ENCODE peak calls at places on chromosomes 4 and X, in six cellular contexts. Z, Q, X, C, D and J are unnamed samples. For H3K9me2, the result is how much of the 10 kb centered on the place peaks cover.

GRCh38 chr4:123811763-123812390 is 415.3 kb downstream of the SPRY1 start:
- DNase-seq in Z (no peak), Q (no peak), X (peak), C (no peak), D (peak), J (no peak)

GRCh38 chr4:40848251-40848650 is 98.5 kb downstream of the NSUN7 start:
- DNase-seq in Z (no peak), Q (no peak), X (no peak), C (no peak), D (no peak), J (no peak)

GRCh38 chr4:120733968-120734367 is 188.6 kb downstream of the PRDM5 start:
- DNase-seq in Z (no peak), Q (no peak), X (no peak), C (no peak), D (no peak), J (no peak)

GRCh38 chr4:2258091-2259035 is 3.5 kb downstream of the MXD4 start:
- DNase-seq in Z (no peak), Q (no peak), X (no peak), C (peak), D (no peak), J (no peak)

GRCh38 chrX:24506082-24506481 is 41.0 kb downstream of the PDK3 start:
- DNase-seq in Z (peak), Q (no peak), X (no peak), C (no peak), D (peak), J (no peak)

GRCh38 chr4:83644677-83645639 is 109.0 kb downstream of the GPAT3 start:
- DNase-seq in Z (peak), Q (peak), X (peak), C (peak), D (peak), J (peak)

GRCh38 chrX:138761380-138761779 is 49.9 kb upstream of the FGF13 start:
- DNase-seq in Z (no peak), Q (no peak), X (no peak), C (no peak), D (no peak), J (no peak)

GRCh38 chr4:146073517-146073916 is 102.0 kb upstream of the LSM6 start:
- DNase-seq in Z (no peak), Q (no peak), X (no peak), C (no peak), D (peak), J (no peak)

GRCh38 chrX:130592204-130592603 is 190.4 kb downstream of the RBMX2 start:
- DNase-seq in Z (no peak), Q (no peak), X (no peak), C (no peak), D (no peak), J (no peak)

GRCh38 chrX:38799995-38800394 is 1.3 kb upstream of the MID1IP1 start:
- DNase-seq in Z (no peak), Q (no peak), X (peak), C (no peak), D (no peak), J (no peak)

GRCh38 chr4:184409911-184410692 is 64.2 kb downstream of the IRF2 start:
- DNase-seq in Z (no peak), Q (peak), X (peak), C (no peak), D (no peak), J (no peak)

GRCh38 chr4:165970703-165971420 is 97.8 kb downstream of the TLL1 start:
- DNase-seq in Z (no peak), Q (no peak), X (no peak), C (no peak), D (no peak), J (no peak)

GRCh38 chr4:14771091-14771490 is 231.2 kb upstream of the CPEB2 start:
- DNase-seq in Z (no peak), Q (no peak), X (no peak), C (no peak), D (no peak), J (no peak)

GRCh38 chr4:126798214-126798613 is 834.5 kb upstream of the INTU start:
- DNase-seq in Z (no peak), Q (no peak), X (no peak), C (no peak), D (no peak), J (no peak)

GRCh38 chr4:123922847-123923246 is 526.3 kb downstream of the SPRY1 start:
- DNase-seq in Z (no peak), Q (no peak), X (no peak), C (no peak), D (peak), J (no peak)

GRCh38 chr4:6476893-6477292 is 4.5 kb upstream of the PPP2R2C start:
- DNase-seq in Z (no peak), Q (no peak), X (no peak), C (no peak), D (no peak), J (no peak)

GRCh38 chr4:17096692-17097091 is 198.2 kb upstream of the LDB2 start:
- DNase-seq in Z (no peak), Q (no peak), X (no peak), C (no peak), D (no peak), J (no peak)

GRCh38 chr4:827209-828081 is 1.5 kb upstream of the CPLX1 start:
- DNase-seq in Z (no peak), Q (no peak), X (no peak), C (no peak), D (no peak), J (no peak)

GRCh38 chrX:23483396-23483795 is 148.7 kb downstream of the PTCHD1 start:
- DNase-seq in Z (no peak), Q (no peak), X (no peak), C (no peak), D (no peak), J (no peak)

GRCh38 chr4:88159137-88159725 is 792 bp upstream of the ABCG2 start:
- DNase-seq in Z (no peak), Q (no peak), X (no peak), C (no peak), D (peak), J (no peak)

GRCh38 chr4:111959202-111959601 is 186.1 kb upstream of the FAM241A start:
- DNase-seq in Z (peak), Q (no peak), X (no peak), C (no peak), D (peak), J (no peak)

GRCh38 chrX:68443155-68443868 is 10.0 kb upstream of the OPHN1 start:
- DNase-seq in Z (peak), Q (peak), X (no peak), C (no peak), D (peak), J (no peak)

GRCh38 chr4:112296949-112297483 is at the start of gene ALPK1:
- DNase-seq in Z (peak), Q (peak), X (peak), C (peak), D (peak), J (peak)

GRCh38 chr4:159103406-159104131 is 690 bp downstream of the RAPGEF2 start:
- DNase-seq in Z (peak), Q (peak), X (peak), C (peak), D (peak), J (peak)

DNA sequence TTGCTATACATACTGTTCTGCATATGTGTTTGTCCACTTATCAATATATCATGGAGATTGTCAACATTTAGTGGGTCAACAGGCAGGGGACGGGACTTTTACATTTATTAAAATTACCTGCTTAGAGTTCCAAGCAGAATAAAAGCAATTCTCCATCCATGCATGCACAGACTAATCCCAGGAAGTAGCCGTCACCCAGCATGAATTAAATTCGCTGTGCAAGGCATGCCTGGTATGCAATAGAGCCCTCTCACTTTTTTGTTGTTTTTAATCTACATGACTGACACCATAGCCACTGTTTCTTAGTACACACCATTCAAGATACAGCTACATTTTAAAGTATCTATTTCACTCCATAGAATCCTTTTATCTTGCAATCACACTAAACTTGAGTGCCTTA is 108.9 kb downstream of the USP46 start:
- DNase-seq in Z (no peak), Q (no peak), X (no peak), C (no peak), D (no peak), J (no peak)
- H3K4me3 ChIP-seq in Z (no peak), Q (no peak), X (no peak), C (no peak), D (no peak), J (no peak)

GRCh38 chr4:180809439-180809838 is 1433.8 kb upstream of the TENM3 start:
- DNase-seq in Z (no peak), Q (no peak), X (no peak), C (no peak), D (no peak), J (no peak)

GRCh38 chr4:180810581-180810980 is 1432.6 kb upstream of the TENM3 start:
- DNase-seq in Z (no peak), Q (no peak), X (no peak), C (no peak), D (no peak), J (no peak)

GRCh38 chr4:180808862-180809261 is 1434.3 kb upstream of the TENM3 start:
- DNase-seq in Z (no peak), Q (no peak), X (no peak), C (no peak), D (no peak), J (no peak)

GRCh38 chr4:180814875-180815417 is 1428.3 kb upstream of the TENM3 start:
- DNase-seq in Z (no peak), Q (no peak), X (no peak), C (no peak), D (no peak), J (no peak)

DNA sequence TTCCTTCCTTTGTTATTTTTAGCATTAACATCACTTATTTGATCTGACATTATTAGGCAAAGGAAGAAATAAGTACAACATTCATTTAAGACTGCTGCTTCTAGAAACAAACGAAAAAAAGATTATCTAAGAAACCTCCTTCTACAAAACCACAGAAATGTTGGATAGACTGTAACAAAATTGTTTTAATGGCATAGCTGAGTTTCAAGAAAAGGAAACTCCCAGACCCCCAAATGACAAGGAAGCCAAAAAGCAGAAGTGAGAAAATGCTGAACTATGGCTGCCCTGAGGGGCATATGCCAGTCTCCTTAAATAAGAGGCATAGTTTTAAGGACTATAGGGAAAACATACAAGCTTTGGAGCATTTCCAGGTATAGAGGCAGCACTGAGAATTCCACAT is 1431.6 kb upstream of the TENM3 start:
- DNase-seq in Z (no peak), Q (peak), X (peak), C (no peak), D (no peak), J (no peak)
- H3K9me2 ChIP-seq in Z (under half), Q (under half), X (under half), C (under half), D (under half), J (under half)

GRCh38 chr4:36241771-36242170 is 2.5 kb downstream of the ARAP2 start:
- DNase-seq in Z (no peak), Q (peak), X (peak), C (no peak), D (no peak), J (no peak)
- H3K4me2 ChIP-seq in Z (peak), Q (peak), X (peak), C (no peak), D (no peak), J (peak)

GRCh38 chr4:32145987-32146386 is 1425.8 kb downstream of the PCDH7 start:
- DNase-seq in Z (no peak), Q (no peak), X (no peak), C (no peak), D (no peak), J (no peak)

GRCh38 chr4:32148120-32148666 is 1428.0 kb downstream of the PCDH7 start:
- DNase-seq in Z (no peak), Q (no peak), X (no peak), C (no peak), D (no peak), J (no peak)

GRCh38 chr4:32142075-32142474 is 1421.9 kb downstream of the PCDH7 start:
- DNase-seq in Z (no peak), Q (no peak), X (no peak), C (no peak), D (no peak), J (no peak)

GRCh38 chr4:32147446-32148064 is 1427.4 kb downstream of the PCDH7 start:
- DNase-seq in Z (no peak), Q (peak), X (no peak), C (no peak), D (no peak), J (no peak)
- H3K4me3 ChIP-seq in Z (no peak), Q (peak), X (no peak), C (no peak), D (no peak), J (no peak)

DNA sequence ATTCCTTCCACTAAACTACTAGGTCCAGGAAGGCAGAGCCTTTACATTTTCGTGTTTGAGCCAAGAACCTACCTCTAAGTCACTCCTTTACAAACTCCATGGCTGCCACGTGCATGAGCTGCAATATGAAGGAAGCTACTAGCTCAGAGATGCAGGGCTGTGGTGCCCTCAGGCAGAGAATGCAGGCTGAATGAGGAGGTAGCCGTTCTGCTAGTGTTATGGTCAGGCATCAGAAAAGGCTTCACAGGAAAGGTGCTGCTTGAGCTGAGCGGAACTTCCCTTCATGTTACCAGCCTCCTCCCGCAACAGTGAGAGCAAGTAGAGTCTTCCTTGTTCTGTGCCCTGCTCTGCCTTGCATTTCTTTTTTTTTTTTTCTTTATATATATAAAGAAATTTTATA is 148.3 kb upstream of the PACRGL start:
- DNase-seq in Z (no peak), Q (no peak), X (no peak), C (no peak), D (no peak), J (no peak)
- H3K9me2 ChIP-seq in Z (under half), Q (under half), X (under half), C (under half), D (under half), J (under half)

DNA sequence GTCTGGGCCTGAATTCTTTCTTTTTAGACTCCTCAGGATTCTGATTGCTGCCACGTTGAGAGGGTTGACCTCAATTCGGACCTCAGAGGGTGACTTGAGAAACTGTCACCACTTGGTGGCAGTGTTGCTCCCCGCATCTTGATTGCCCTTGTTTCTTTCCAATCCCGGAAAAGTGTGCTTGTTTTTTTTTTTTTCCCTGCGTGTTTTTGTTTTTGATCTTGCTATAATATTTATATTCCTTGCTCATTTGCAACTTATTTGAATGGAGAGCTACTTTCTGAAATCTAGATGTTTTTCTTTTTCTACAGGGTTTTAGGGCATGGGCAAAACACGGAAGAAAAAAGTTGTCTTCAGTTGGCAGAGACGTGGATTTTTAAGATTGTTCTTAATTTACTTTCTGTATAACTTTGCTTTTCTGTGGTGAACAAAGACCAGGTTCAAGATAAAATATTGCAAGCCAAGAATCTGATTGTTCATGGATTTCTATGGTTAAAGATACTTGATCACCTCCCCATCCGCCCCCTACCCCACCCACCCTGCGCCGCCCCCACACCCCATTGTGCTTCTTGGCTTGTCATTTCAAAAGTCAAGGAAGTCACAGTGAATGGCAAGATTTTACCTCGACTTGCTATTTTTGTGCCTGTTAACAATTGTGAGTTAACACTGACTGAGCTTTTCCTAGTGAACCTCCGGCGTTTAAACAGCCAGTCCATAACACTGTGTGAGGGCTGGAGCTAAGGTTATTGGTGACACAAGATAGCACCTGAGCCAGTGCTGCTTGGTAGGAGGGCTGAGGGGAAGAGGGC is 102.1 kb downstream of the PTTG2 start:
- DNase-seq in Z (peak), Q (peak), X (peak), C (peak), D (peak), J (peak)
- H3K4me2 ChIP-seq in Z (peak), Q (peak), X (no peak), C (peak), D (peak), J (no peak)

GRCh38 chr4:37243722-37244582 is 591 bp upstream of the NWD2 start:
- DNase-seq in Z (no peak), Q (no peak), X (no peak), C (peak), D (no peak), J (no peak)
- H3K4me3 ChIP-seq in Z (no peak), Q (no peak), X (no peak), C (no peak), D (no peak), J (no peak)